ENCODE peak calls at places on chromosomes 3 and 15, in nine cellular contexts. B is CD8-positive, alpha-beta T cell; L is GM23338; K is body of pancreas; N is lower leg skin; F is IMR-90; W is epithelial cell of esophagus; Y is Peyer's patch; V is pancreas. X is an unnamed sample.

GRCh38 chr3:46484388-46484787 is 13.4 kb upstream of the RTP3 start:
- DNase-seq in K (peak), B (no peak), F (no peak), W (no peak), V (peak), L (no peak), Y (no peak), N (no peak), X (no peak)

GRCh38 chr15:60407406-60407805 is 9.6 kb upstream of the ANXA2 start:
- DNase-seq in W (peak), K (no peak), Y (no peak), L (no peak), N (no peak), F (peak), B (no peak), V (no peak), X (no peak)

GRCh38 chr15:64622410-64623260 is 152.8 kb downstream of the RBPMS2 start:
- DNase-seq in V (no peak), B (peak), W (no peak), Y (no peak), N (no peak), F (no peak), K (no peak), L (no peak), X (no peak)

GRCh38 chr3:39343076-39343717 is 13.7 kb downstream of the CCR8 start:
- DNase-seq in N (no peak), L (no peak), K (no peak), V (no peak), Y (no peak), F (no peak), B (no peak), W (peak), X (no peak)

GRCh38 chr3:73503781-73504180 is 121.0 kb downstream of the PDZRN3 start:
- DNase-seq in Y (no peak), L (no peak), F (peak), V (no peak), B (no peak), W (no peak), N (no peak), K (no peak), X (no peak)

GRCh38 chr3:185151959-185152432 is 864 bp downstream of the C3orf70 start:
- DNase-seq in K (peak), V (no peak), B (no peak), N (no peak), W (no peak), Y (no peak), F (peak), L (no peak), X (peak)

GRCh38 chr3:165854696-165855095 is 17.5 kb upstream of the BCHE start:
- DNase-seq in B (no peak), Y (no peak), V (no peak), F (no peak), N (no peak), W (peak), K (no peak), L (peak), X (no peak)

GRCh38 chr15:29107971-29108645 is 161.5 kb downstream of the NSMCE3 start:
- DNase-seq in L (no peak), Y (no peak), B (no peak), F (no peak), K (no peak), V (no peak), N (no peak), W (no peak), X (no peak)

GRCh38 chr15:91694131-91694828 is 159.2 kb upstream of the SLCO3A1 start:
- DNase-seq in W (no peak), B (no peak), N (peak), V (no peak), L (peak), Y (no peak), F (peak), K (no peak), X (peak)

GRCh38 chr3:49804141-49805041 is 1.3 kb downstream of the INKA1 start:
- DNase-seq in B (no peak), W (no peak), K (no peak), V (no peak), Y (no peak), N (no peak), L (no peak), F (no peak), X (no peak)

GRCh38 chr3:41000471-41000870 is 198.8 kb upstream of the CTNNB1 start:
- DNase-seq in K (no peak), Y (no peak), B (no peak), V (no peak), F (no peak), L (no peak), W (no peak), N (no peak), X (peak)

GRCh38 chr15:28969511-28970085 is 83.8 kb downstream of the APBA2 start:
- DNase-seq in W (no peak), Y (no peak), L (no peak), N (no peak), V (no peak), F (no peak), B (no peak), K (no peak), X (no peak)

GRCh38 chr3:131694351-131694750 is 191.6 kb upstream of the MRPL3 start:
- DNase-seq in L (no peak), F (no peak), V (no peak), W (no peak), B (no peak), Y (no peak), N (no peak), K (no peak), X (no peak)

GRCh38 chr3:130997291-130997690 is 29.3 kb downstream of the ASTE1 start:
- DNase-seq in N (no peak), B (no peak), V (no peak), Y (no peak), W (no peak), L (no peak), F (no peak), K (no peak), X (no peak)

GRCh38 chr3:50617096-50617791 is at the start of gene MAPKAPK3:
- DNase-seq in Y (no peak), W (peak), V (no peak), F (no peak), L (no peak), K (peak), B (no peak), N (no peak), X (peak)

GRCh38 chr3:138939563-138940241 is 7.2 kb downstream of the FOXL2 start:
- DNase-seq in N (no peak), B (no peak), L (peak), Y (no peak), W (no peak), F (no peak), K (no peak), V (no peak), X (no peak)

GRCh38 chr15:40902605-40903561 is 8.6 kb downstream of the VPS18 start:
- DNase-seq in B (no peak), N (no peak), L (no peak), V (no peak), F (no peak), Y (no peak), W (peak), K (no peak), X (no peak)

GRCh38 chr15:101775136-101775535 is 28.2 kb upstream of the OR4F6 start:
- DNase-seq in V (no peak), K (no peak), Y (no peak), L (no peak), W (no peak), N (no peak), F (no peak), B (no peak), X (no peak)

GRCh38 chr15:101772921-101773320 is 30.4 kb upstream of the OR4F6 start:
- DNase-seq in W (no peak), V (no peak), N (no peak), F (no peak), Y (no peak), L (no peak), B (no peak), K (no peak), X (no peak)

GRCh38 chr15:101773496-101774100 is 29.7 kb upstream of the OR4F6 start:
- DNase-seq in F (no peak), Y (no peak), B (no peak), N (no peak), K (peak), L (peak), V (no peak), W (peak), X (no peak)
- TF ChIP-seq CTCF in F (no peak), Y (no peak), B (no peak), N (no peak), K (peak), L (peak), V (peak), W (peak), X (no peak)

GRCh38 chr15:79105141-79105540 is 14.6 kb upstream of the RASGRF1 start:
- DNase-seq in B (no peak), N (no peak), Y (no peak), K (no peak), F (no peak), V (no peak), L (no peak), W (no peak), X (no peak)

GRCh38 chr15:79099692-79100091 is 9.1 kb upstream of the RASGRF1 start:
- DNase-seq in Y (no peak), L (no peak), K (no peak), V (no peak), B (no peak), F (peak), W (peak), N (no peak), X (no peak)

GRCh38 chr15:79101866-79102581 is 11.4 kb upstream of the RASGRF1 start:
- DNase-seq in N (no peak), F (peak), K (no peak), B (no peak), V (no peak), Y (no peak), L (no peak), W (no peak), X (no peak)

DNA sequence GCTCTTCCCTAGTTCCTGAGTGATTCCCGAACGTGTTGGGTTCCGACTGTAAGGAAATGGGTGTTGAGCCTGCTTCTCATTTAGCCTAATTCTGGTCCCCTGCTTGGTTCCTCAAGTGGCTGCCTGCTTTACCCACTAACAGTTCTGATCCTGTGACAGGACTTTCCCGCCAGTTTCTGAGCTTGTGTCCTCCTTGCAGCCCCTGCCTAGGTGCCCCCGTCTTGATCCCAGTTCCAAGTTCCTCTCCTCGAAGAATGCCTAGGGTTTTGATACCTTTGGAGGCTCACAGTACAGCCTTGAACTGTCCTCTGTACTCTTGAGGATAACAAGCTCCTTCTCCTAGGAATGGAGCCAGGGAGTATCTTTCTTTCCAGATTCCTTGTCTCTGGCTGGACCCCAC is 12.0 kb upstream of the RASGRF1 start:
- DNase-seq in V (no peak), K (no peak), N (no peak), B (no peak), Y (no peak), W (no peak), L (no peak), F (no peak), X (no peak)
- TF ChIP-seq CTCF in V (no peak), K (no peak), N (no peak), B (no peak), Y (no peak), W (no peak), L (no peak), F (no peak), X (no peak)

DNA sequence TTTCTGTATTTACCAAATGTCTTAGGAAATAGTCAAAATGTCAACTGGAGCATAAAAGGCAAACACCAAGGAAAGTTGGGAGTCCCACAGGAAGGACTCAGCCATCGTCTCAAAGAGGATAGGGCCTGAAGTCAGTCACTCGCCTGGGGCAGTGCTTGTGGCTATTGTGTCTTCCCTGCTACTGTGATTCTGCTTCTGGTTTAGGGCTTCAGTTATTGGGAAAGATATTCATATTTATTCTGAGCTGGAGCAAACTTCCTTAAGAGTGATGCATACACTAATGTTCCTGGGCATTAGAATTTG is 118.1 kb downstream of the EDEM1 start:
- DNase-seq in Y (no peak), V (no peak), W (no peak), F (no peak), L (no peak), N (no peak), K (no peak), B (no peak), X (no peak)
- TF ChIP-seq CTCF in Y (no peak), V (no peak), W (no peak), F (no peak), L (no peak), N (no peak), K (no peak), B (no peak), X (no peak)

GRCh38 chr3:146159037-146159436 is 1.9 kb downstream of the PLOD2 start:
- DNase-seq in Y (no peak), V (no peak), F (no peak), N (no peak), W (no peak), B (no peak), K (no peak), L (no peak), X (no peak)

GRCh38 chr3:146159616-146160232 is 1.3 kb downstream of the PLOD2 start:
- DNase-seq in V (no peak), N (no peak), B (no peak), L (no peak), F (no peak), W (no peak), K (no peak), Y (no peak), X (no peak)

GRCh38 chr3:146161725-146162047 is 702 bp upstream of the PLOD2 start:
- DNase-seq in K (peak), L (peak), W (peak), V (no peak), Y (no peak), F (peak), B (no peak), N (no peak), X (no peak)

GRCh38 chr3:146160964-146161724 is at the start of gene PLOD2:
- DNase-seq in K (peak), Y (peak), N (peak), B (no peak), L (peak), F (peak), V (peak), W (peak), X (peak)

DNA sequence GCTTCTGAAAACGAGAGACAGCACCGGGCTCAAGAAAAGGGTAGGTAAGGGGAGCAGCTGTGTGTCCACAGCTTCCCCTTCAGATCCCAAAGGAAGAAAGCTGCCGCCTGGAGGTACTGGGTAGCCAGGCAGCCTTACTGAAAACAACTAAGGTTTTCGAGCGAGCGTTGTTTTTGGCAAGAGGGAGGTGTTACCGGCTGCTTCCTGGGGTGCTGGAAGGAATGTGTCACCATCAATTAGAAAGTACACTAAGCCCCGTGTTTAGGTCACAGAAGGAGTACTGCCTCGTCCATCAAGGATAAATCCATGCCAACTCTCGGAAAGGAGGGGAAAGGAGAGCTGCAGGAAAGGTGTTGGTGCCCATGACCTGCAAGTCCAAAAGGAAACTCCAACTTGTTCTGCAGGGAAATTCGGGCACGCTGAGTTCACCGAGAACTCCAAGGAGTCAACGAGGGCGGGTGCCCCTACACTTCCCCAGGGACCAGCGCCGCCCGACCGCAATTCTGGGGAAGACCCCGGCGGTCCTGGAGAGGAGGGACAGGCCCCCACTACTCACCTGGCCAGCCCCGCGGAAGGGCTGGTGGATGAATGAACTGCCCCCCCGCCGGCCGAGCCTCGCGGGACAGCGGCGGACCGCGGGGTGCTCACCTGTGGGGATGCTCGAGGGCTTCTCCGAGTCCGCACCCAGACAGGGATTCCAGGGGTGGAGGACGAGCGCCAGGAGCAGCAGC is 586 bp downstream of the PLOD2 start:
- DNase-seq in Y (peak), N (peak), F (peak), K (peak), B (no peak), L (peak), W (peak), V (peak), X (peak)
- TF ChIP-seq CTCF in Y (peak), N (no peak), F (peak), K (peak), B (no peak), L (peak), W (peak), V (no peak), X (peak)